ENCODE peak calls at places on chromosomes 2 and 18, in four cellular contexts. R is AG09309; E is CD4-positive, CD25-positive, alpha-beta regulatory T cell; L is astrocyte. C is an unnamed sample.

GRCh38 chr2:144084114-144084661 is 435.7 kb downstream of the ZEB2 start:
- DNase-seq in R (no peak), E (no peak), L (peak), C (no peak)

GRCh38 chr2:46164581-46165301 is 132.5 kb upstream of the EPAS1 start:
- DNase-seq in R (peak), E (no peak), L (peak), C (peak)

GRCh38 chr2:168545439-168546082 is 89.5 kb downstream of the CERS6 start:
- DNase-seq in R (peak), E (no peak), L (peak), C (peak)

GRCh38 chr2:203763425-203764272 is 57.2 kb downstream of the CD28 start:
- DNase-seq in R (no peak), E (no peak), L (no peak), C (no peak)

GRCh38 chr18:79508565-79509535 is 113.1 kb downstream of the NFATC1 start:
- DNase-seq in R (no peak), E (no peak), L (no peak), C (no peak)

GRCh38 chr2:39483530-39483929 is 46.4 kb upstream of the MAP4K3 start:
- DNase-seq in R (no peak), E (no peak), L (no peak), C (no peak)

GRCh38 chr2:11746376-11746806 is at the start of gene LPIN1:
- DNase-seq in R (no peak), E (peak), L (peak), C (peak)

GRCh38 chr2:236160366-236161081 is 7.7 kb downstream of the GBX2 start:
- DNase-seq in R (no peak), E (no peak), L (no peak), C (no peak)

GRCh38 chr18:71250191-71250590 is 961.3 kb downstream of the SOCS6 start:
- DNase-seq in R (no peak), E (no peak), L (no peak), C (no peak)

GRCh38 chr2:188132385-188132784 is 159.3 kb upstream of the GULP1 start:
- DNase-seq in R (no peak), E (no peak), L (no peak), C (peak)

GRCh38 chr2:181955010-181955409 is 30.6 kb upstream of the PPP1R1C start:
- DNase-seq in R (peak), E (no peak), L (peak), C (no peak)

GRCh38 chr2:217910875-217911212 is 92.0 kb downstream of the TNS1 start:
- DNase-seq in R (no peak), E (no peak), L (no peak), C (no peak)

GRCh38 chr18:50866765-50867164 is 12.2 kb upstream of the ME2 start:
- DNase-seq in R (no peak), E (no peak), L (no peak), C (peak)

GRCh38 chr2:239731998-239732665 is 293.0 kb downstream of the NDUFA10 start:
- DNase-seq in R (no peak), E (no peak), L (no peak), C (no peak)

GRCh38 chr18:1104265-1104792 is 199.7 kb downstream of the ADCYAP1 start:
- DNase-seq in R (no peak), E (no peak), L (peak), C (no peak)

GRCh38 chr2:127176371-127177311 is 43.5 kb downstream of the CYP27C1 start:
- DNase-seq in R (peak), E (no peak), L (no peak), C (peak)

GRCh38 chr2:216775043-216775453 is 79.7 kb upstream of the IGFBP5 start:
- DNase-seq in R (peak), E (no peak), L (peak), C (no peak)

GRCh38 chr18:29712785-29713184 is 1329.8 kb downstream of the DSC3 start:
- DNase-seq in R (no peak), E (no peak), L (peak), C (no peak)

GRCh38 chr18:79875531-79875919 is 75.9 kb downstream of the SLC66A2 start:
- DNase-seq in R (no peak), E (no peak), L (no peak), C (no peak)

GRCh38 chr2:19689769-19690168 is 212.0 kb downstream of the TTC32 start:
- DNase-seq in R (no peak), E (no peak), L (no peak), C (no peak)

GRCh38 chr2:7916670-7917069 is 765.2 kb upstream of the ID2 start:
- DNase-seq in R (no peak), E (no peak), L (no peak), C (no peak)

GRCh38 chr2:227608469-227609338 is 5.9 kb downstream of the SCYGR3 start:
- DNase-seq in R (no peak), E (no peak), L (no peak), C (no peak)

GRCh38 chr2:217997510-217997909 is 5.3 kb downstream of the TNS1 start:
- DNase-seq in R (no peak), E (no peak), L (no peak), C (no peak)

GRCh38 chr2:37625781-37626548 is 45.5 kb downstream of the CDC42EP3 start:
- DNase-seq in R (no peak), E (peak), L (peak), C (no peak)

GRCh38 chr2:10873790-10874437 is 37.8 kb upstream of the KCNF1 start:
- DNase-seq in R (no peak), E (no peak), L (peak), C (no peak)

GRCh38 chr2:205758051-205758450 is 75.8 kb downstream of the NRP2 start:
- DNase-seq in R (no peak), E (no peak), L (peak), C (no peak)

GRCh38 chr2:119112770-119113488 is 45.6 kb downstream of the C1QL2 start:
- DNase-seq in R (no peak), E (no peak), L (no peak), C (no peak)

GRCh38 chr2:130913891-130914290 is 77.2 kb downstream of the ARHGEF4 start:
- DNase-seq in R (no peak), E (no peak), L (no peak), C (no peak)

GRCh38 chr2:137333386-137333972 is 568.1 kb downstream of the THSD7B start:
- DNase-seq in R (no peak), E (no peak), L (no peak), C (no peak)

GRCh38 chr2:3575534-3576324 is 669 bp downstream of the RPS7 start:
- DNase-seq in R (no peak), E (peak), L (no peak), C (peak)

GRCh38 chr2:219252900-219253752 is at the start of gene TUBA4B:
- DNase-seq in R (no peak), E (peak), L (peak), C (peak)

GRCh38 chr2:60745761-60746160 is 10.3 kb upstream of the PAPOLG start:
- DNase-seq in R (no peak), E (no peak), L (no peak), C (no peak)

GRCh38 chr2:79876430-79876829 is 363.6 kb downstream of the CTNNA2 start:
- DNase-seq in R (no peak), E (no peak), L (no peak), C (no peak)

GRCh38 chr2:240818543-240819403 is 1.2 kb downstream of the KIF1A start:
- DNase-seq in R (no peak), E (no peak), L (no peak), C (no peak)

GRCh38 chr2:176156959-176157498 is at the start of gene HOXD3:
- DNase-seq in R (no peak), E (no peak), L (no peak), C (no peak)

GRCh38 chr18:31723998-31724711 is 36.5 kb downstream of the SLC25A52 start:
- DNase-seq in R (no peak), E (no peak), L (peak), C (no peak)

GRCh38 chr2:30385327-30385726 is 61.7 kb upstream of the LCLAT1 start:
- DNase-seq in R (no peak), E (no peak), L (peak), C (no peak)

DNA sequence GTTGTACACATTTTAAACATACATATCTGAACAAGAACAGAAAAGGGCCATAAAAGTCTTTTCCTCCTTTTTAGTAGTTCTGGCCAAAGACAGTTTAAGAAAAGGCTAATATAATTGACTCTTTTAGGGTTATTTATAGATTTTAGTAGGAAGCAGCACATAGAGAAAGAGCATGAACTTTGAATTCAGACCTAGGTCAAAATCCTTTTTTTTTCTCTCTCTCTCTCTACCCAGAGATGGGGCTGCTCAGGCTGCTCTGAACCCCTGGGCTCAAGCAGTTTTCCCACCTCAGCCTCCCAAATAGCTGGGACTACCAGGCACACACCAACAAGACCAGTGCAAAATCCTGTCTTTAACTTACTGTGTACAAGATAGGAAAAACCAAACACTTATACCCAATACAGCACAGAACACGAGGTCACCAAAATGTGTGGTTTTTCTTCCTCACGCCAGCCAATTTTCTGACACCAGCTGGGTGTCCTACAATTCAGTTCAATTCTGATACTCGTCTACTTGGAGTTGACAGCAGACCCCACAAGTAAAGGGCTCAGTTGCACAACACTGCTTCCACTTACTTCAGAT is 32.1 kb downstream of the ERLEC1 start:
- DNase-seq in R (no peak), E (no peak), L (no peak), C (no peak)
- H3K4me3 ChIP-seq in R (no peak), E (no peak), L (no peak), C (no peak)

GRCh38 chr2:73269686-73270465 is 14.4 kb downstream of the FBXO41 start:
- DNase-seq in R (no peak), E (no peak), L (no peak), C (no peak)
- H3K4me3 ChIP-seq in R (no peak), E (peak), L (no peak), C (peak)

GRCh38 chr18:25326231-25327042 is 25.5 kb downstream of the ZNF521 start:
- DNase-seq in R (peak), E (no peak), L (no peak), C (no peak)
- H3K4me3 ChIP-seq in R (no peak), E (no peak), L (no peak), C (no peak)

DNA sequence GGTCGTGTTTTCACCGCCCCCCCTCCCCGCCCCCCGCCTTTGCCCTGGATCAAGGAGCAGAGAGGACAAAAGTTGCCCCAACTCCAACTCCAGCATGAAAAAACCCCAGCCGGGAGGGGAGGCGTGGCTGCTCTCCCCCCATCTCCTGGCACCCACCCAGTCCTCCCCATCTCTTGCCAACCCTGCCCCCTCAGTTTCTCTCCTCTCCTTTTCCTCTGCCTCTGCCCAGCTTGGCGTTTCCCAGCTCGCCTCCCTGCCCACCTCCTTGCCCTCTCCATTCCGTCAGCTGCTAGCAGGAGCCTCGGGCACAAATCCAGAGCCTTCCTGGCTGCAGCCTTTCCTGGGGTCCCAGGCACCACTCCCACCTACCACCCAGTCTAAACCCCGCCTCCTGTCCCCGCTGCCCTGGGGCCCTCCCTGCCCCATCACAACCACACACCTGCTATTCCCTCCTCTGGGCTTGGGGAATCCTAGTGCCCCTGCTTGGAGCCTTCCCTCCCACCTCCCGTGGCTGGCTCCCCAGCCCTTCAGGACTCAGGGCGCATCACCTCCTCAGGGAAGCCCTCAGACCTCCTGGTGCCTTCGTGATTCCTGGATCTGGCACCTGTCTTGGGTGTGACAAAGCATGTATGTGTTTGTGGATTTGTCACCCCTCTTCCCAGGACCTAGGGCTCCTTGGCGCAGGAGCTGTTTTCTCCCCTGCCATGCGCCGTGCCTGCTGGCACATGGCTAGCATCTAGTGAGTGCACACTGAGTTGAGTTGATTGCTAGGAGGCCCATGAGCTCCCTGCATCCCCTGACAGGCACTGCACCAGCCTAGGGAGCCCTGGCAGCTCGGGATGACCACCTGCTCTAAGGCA is 209.1 kb downstream of the TFCP2L1 start:
- DNase-seq in R (no peak), E (no peak), L (no peak), C (no peak)
- H3K4me3 ChIP-seq in R (peak), E (no peak), L (peak), C (no peak)

GRCh38 chr2:71331581-71332412 is at the start of gene ZNF638:
- DNase-seq in R (peak), E (peak), L (peak), C (peak)

GRCh38 chr2:71327916-71328315 is 3.7 kb upstream of the ZNF638 start:
- DNase-seq in R (no peak), E (no peak), L (no peak), C (peak)

GRCh38 chr2:71332413-71332866 is 858 bp downstream of the ZNF638 start:
- DNase-seq in R (no peak), E (no peak), L (no peak), C (no peak)

GRCh38 chr2:71330155-71330554 is 1.4 kb upstream of the ZNF638 start:
- DNase-seq in R (no peak), E (no peak), L (no peak), C (no peak)

DNA sequence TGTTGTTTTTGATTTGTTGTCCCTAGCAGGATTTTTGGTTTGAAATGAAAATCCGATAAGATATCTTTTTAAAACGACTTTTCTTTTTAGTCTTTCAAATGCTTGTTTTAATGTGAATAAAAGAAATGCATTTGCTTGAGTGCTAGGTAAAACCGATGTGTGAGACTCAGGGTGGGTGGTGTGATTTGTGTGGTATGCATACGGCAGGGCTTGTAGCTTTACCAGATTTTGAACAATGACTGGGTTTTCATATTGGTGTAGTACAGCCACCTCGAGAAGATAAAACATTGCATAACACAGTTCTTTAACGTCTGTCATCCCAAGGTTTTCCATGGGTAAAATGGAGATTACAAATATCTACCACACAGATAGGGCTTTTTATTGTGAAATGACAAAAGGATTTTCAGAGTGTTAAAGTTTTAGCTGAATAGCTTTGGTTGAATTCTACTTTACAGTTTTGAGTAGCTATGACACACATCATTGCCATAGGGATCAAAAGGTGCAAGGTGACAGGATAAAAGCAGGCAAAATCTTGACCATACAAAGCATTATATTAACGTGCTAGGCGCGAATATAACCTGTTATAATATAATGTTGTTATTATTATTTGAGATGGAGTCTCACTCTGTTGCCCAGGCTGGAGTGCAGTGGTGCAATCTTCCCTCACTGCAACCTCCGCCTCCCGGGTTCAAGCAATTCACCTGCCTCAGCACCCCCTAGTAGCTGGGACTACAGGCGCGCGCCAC is 824 bp upstream of the ZNF638 start:
- DNase-seq in R (no peak), E (no peak), L (no peak), C (no peak)
- H3K4me3 ChIP-seq in R (peak), E (peak), L (peak), C (peak)

DNA sequence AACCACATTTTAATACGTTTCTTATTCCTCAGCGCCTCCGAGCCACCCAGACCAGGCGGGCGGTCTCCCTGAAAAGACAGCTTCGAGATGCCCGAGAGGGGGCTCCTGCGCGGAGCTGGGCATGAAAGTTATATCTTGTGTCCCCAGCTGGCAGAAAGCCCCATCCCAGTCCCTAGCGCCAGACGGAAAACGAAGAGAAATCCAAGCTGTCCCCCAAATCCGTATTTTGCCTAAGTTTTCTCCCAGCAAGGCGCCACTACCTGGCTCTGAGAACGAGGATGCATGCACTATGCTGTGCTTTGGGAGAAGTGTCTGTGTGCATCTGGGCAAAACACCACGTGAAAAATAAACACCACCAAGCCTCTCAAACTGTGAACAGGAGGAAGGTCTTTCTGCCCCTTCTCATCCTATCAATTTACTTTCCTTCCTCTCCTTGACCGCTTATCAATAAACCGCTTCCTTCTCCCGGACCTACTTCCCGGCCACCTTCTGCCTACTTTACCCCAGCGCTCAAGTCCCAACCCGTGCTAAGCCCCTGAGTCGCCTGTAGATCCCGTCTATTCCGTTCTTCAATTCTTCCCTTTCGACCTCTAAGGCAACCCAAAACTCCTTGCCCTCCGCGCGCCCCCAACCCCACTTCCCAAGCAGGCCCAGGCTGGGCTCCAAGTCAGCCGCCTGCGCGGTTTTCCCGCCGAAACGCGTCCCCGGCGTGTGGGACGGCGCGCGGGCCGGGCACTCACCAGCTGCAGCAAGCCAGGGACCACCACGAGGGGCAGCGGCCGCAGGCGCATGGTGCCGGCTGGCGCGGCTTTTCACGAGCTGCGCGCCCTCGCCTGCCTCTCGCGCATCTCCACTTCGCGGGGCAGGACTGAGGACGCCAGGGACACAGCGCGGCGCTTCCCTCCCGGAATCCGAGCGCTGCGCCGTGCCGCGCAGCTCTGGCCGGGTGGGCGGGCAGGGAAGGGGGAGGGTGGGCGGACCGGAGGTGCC is at the start of gene NXPH2:
- DNase-seq in R (no peak), E (no peak), L (no peak), C (no peak)
- H3K4me3 ChIP-seq in R (no peak), E (no peak), L (peak), C (no peak)

DNA sequence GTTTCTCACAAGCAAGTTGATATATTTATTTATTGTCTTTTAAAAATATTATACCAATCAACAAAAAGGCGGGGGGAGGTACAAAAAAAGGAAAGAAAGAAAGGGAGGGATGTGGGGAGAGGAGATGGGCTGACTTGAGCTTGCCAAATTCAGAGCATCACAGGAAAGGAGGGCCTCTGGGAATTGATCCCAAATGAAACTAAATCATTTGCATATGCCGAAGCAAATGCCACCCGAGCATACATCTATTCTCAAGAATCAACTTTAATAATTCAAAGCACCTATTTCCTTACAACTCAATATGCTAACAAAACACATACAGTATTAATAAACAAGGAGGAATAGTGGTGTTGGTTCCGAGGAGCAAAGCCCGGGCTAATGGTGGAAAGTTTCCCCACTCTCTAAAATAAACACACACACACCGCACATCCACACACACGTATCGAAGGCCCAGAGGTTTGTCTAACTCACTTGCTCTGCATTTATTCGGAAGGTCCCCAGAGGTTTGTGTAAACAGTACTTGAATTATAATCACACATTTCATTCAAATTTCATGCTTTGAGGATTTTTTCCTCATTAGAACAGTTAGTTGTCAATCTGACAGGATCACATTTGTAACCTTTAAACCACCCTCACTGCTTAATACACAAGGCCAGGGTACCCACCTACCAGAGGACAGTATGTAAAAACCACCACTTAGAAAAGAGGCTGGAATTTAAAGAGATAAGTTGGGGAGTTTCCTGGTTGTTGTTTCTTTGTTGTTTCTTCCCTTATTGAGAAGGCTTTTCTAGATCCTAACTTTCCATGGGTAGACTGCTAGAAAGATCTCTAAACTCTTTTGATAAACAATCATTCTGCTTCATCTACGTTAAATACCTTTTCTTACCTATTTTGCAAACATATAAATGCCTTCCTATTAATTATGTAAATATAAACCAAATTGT is 264.7 kb downstream of the TCF4 start:
- DNase-seq in R (no peak), E (no peak), L (no peak), C (no peak)
- H3K4me3 ChIP-seq in R (peak), E (no peak), L (peak), C (no peak)